ENCODE peak calls at places on chromosomes 6 and 20, in six cellular contexts. Y is WTC11, M is HepG2, G is A549, S is K562, H is H1. W is an unnamed sample.

GRCh38 chr6:13013681-13014550 is 297.3 kb downstream of the PHACTR1 start:
- DNase-seq in Y (peak; percentile 45), M (no peak), G (no peak), S (no peak), H (peak; percentile 72), W (peak; percentile 19)

GRCh38 chr6:158758464-158758863 is 60.7 kb downstream of the EZR start:
- DNase-seq in Y (peak; percentile 65), M (no peak), G (no peak), S (peak; percentile 49), H (peak; percentile 71), W (no peak)

GRCh38 chr20:23358923-23359572 is 2.9 kb upstream of the GZF1 start:
- DNase-seq in Y (no peak), M (peak; percentile 82), G (no peak), S (peak; percentile 53), H (no peak), W (no peak)

GRCh38 chr20:61668064-61668463 is 397.6 kb downstream of the TAF4 start:
- DNase-seq in Y (no peak), M (no peak), G (no peak), S (no peak), H (no peak), W (no peak)

GRCh38 chr6:2524090-2524489 is 226.6 kb downstream of the MYLK4 start:
- DNase-seq in Y (no peak), M (peak; percentile 82), G (no peak), S (peak; percentile 30), H (no peak), W (peak; percentile 7)

GRCh38 chr6:73774311-73774766 is 78.3 kb downstream of the CD109 start:
- DNase-seq in Y (no peak), M (no peak), G (peak; percentile 9), S (no peak), H (no peak), W (peak; percentile 89)

GRCh38 chr20:58751956-58752355 is 59.4 kb downstream of the NPEPL1 start:
- DNase-seq in Y (no peak), M (no peak), G (no peak), S (no peak), H (peak; percentile 39), W (no peak)

GRCh38 chr20:25237610-25238318 is 10.1 kb upstream of the PYGB start:
- DNase-seq in Y (no peak), M (peak; percentile 90), G (peak; percentile 100), S (peak; percentile 81), H (no peak), W (peak; percentile 92)

GRCh38 chr6:87660226-87660886 is 41.7 kb downstream of the AKIRIN2 start:
- DNase-seq in Y (no peak), M (no peak), G (no peak), S (no peak), H (no peak), W (peak; percentile 22)

GRCh38 chr6:75257661-75258060 is 14.1 kb upstream of the COX7A2 start:
- DNase-seq in Y (no peak), M (no peak), G (no peak), S (no peak), H (no peak), W (no peak)

GRCh38 chr6:2063547-2063946 is 181.9 kb downstream of the GMDS start:
- DNase-seq in Y (no peak), M (no peak), G (no peak), S (no peak), H (no peak), W (no peak)

GRCh38 chr20:10536531-10536930 is 101.4 kb downstream of the SLX4IP start:
- DNase-seq in Y (peak; percentile 58), M (peak; percentile 61), G (no peak), S (no peak), H (no peak), W (peak; percentile 41)

GRCh38 chr20:50982372-50982771 is 23.8 kb downstream of the MOCS3 start:
- DNase-seq in Y (no peak), M (peak; percentile 37), G (peak; percentile 48), S (no peak), H (no peak), W (no peak)

GRCh38 chr6:24935753-24936152 is at the start of gene RIPOR2:
- DNase-seq in Y (peak; percentile 62), M (no peak), G (no peak), S (no peak), H (peak; percentile 60), W (no peak)

GRCh38 chr20:23344336-23344735 is 6.3 kb upstream of the NXT1 start:
- DNase-seq in Y (no peak), M (peak; percentile 25), G (no peak), S (no peak), H (no peak), W (no peak)

GRCh38 chr6:108927927-108928326 is 79.7 kb downstream of the ARMC2 start:
- DNase-seq in Y (no peak), M (no peak), G (no peak), S (no peak), H (no peak), W (no peak)

GRCh38 chr6:166253277-166254229 is 54.6 kb downstream of the PRR18 start:
- DNase-seq in Y (peak; percentile 45), M (no peak), G (no peak), S (peak; percentile 25), H (no peak), W (no peak)

GRCh38 chr6:26125015-26125690 is 37.9 kb downstream of the HFE start:
- DNase-seq in Y (no peak), M (no peak), G (no peak), S (peak; percentile 46), H (no peak), W (peak; percentile 42)

GRCh38 chr6:95578106-95578410 is 723 bp downstream of the MANEA start:
- DNase-seq in Y (no peak), M (peak; percentile 15), G (no peak), S (peak; percentile 37), H (no peak), W (no peak)

GRCh38 chr20:45727044-45727443 is 4.9 kb downstream of the SPINT4 start:
- DNase-seq in Y (no peak), M (no peak), G (no peak), S (no peak), H (no peak), W (no peak)

GRCh38 chr20:62487564-62488086 is 11.8 kb upstream of the GATA5 start:
- DNase-seq in Y (no peak), M (peak; percentile 75), G (no peak), S (peak; percentile 89), H (no peak), W (no peak)

GRCh38 chr6:13923527-13924145 is 1.1 kb upstream of the RNF182 start:
- DNase-seq in Y (no peak), M (no peak), G (peak; percentile 15), S (peak; percentile 75), H (no peak), W (peak; percentile 48)

GRCh38 chr20:7959484-7959883 is 19.2 kb upstream of the HAO1 start:
- DNase-seq in Y (no peak), M (no peak), G (no peak), S (no peak), H (no peak), W (no peak)

GRCh38 chr6:142378138-142378875 is 76.5 kb downstream of the ADGRG6 start:
- DNase-seq in Y (no peak), M (peak; percentile 87), G (no peak), S (no peak), H (no peak), W (peak; percentile 96)

GRCh38 chr20:36865076-36865860 is 10.7 kb upstream of the TLDC2 start:
- DNase-seq in Y (no peak), M (no peak), G (no peak), S (no peak), H (no peak), W (no peak)

GRCh38 chr6:10429638-10430427 is 15.0 kb upstream of the TFAP2A start:
- DNase-seq in Y (no peak), M (peak; percentile 50), G (no peak), S (peak; percentile 77), H (peak; percentile 50), W (peak; percentile 65)

GRCh38 chr6:10431423-10432164 is 16.7 kb upstream of the TFAP2A start:
- DNase-seq in Y (no peak), M (no peak), G (no peak), S (no peak), H (no peak), W (no peak)

GRCh38 chr6:10433322-10433721 is 18.4 kb upstream of the TFAP2A start:
- DNase-seq in Y (no peak), M (no peak), G (no peak), S (no peak), H (no peak), W (no peak)

GRCh38 chr6:10437891-10438290 is 23.0 kb upstream of the TFAP2A start:
- DNase-seq in Y (no peak), M (no peak), G (no peak), S (no peak), H (no peak), W (no peak)

DNA sequence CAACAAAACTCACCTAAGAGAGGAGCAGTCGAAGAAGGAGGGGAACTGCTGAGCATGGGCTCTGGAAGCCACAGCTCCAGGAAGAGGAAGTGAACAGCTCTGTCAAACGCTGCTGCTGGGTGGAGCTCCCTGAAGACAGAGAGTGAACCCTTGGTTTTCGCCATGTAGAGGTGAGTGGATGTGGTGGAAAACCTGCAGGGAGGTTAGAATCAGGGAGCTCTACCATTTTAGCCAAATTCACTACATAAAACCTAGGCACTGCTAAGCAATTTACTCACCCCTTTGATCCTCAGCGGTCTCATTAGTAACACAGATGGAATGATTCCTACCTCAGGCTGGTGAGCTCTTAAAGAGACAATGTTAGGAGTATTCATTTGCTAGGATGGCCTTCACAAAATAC is 19.4 kb upstream of the TFAP2A start:
- DNase-seq in Y (no peak), M (no peak), G (no peak), S (no peak), H (no peak), W (no peak)
- TF ChIP-seq JUN in Y (no peak), M (no peak), G (no peak), S (no peak), H (no peak), W (no peak)

GRCh38 chr20:366042-366718 is 14.4 kb upstream of the TRIB3 start:
- DNase-seq in Y (no peak), M (no peak), G (no peak), S (no peak), H (no peak), W (no peak)
- TF ChIP-seq JUN in Y (no peak), M (no peak), G (no peak), S (no peak), H (no peak), W (no peak)

GRCh38 chr6:5302995-5303622 is 41.8 kb downstream of the FARS2 start:
- DNase-seq in Y (peak; percentile 71), M (peak; percentile 73), G (peak; percentile 33), S (peak; percentile 48), H (peak; percentile 68), W (peak; percentile 18)
- TF ChIP-seq JUN in Y (no peak), M (no peak), G (no peak), S (no peak), H (no peak), W (no peak)

GRCh38 chr20:20364747-20365558 is 3.0 kb upstream of the INSM1 start:
- DNase-seq in Y (peak; percentile 34), M (no peak), G (no peak), S (no peak), H (peak; percentile 59), W (no peak)

GRCh38 chr20:20366896-20367680 is 816 bp upstream of the INSM1 start:
- DNase-seq in Y (peak; percentile 54), M (no peak), G (no peak), S (no peak), H (peak; percentile 84), W (no peak)

GRCh38 chr20:20365593-20365992 is 2.3 kb upstream of the INSM1 start:
- DNase-seq in Y (no peak), M (no peak), G (no peak), S (no peak), H (no peak), W (no peak)

GRCh38 chr20:20367681-20368413 is at the start of gene INSM1:
- DNase-seq in Y (peak; percentile 76), M (no peak), G (no peak), S (no peak), H (no peak), W (no peak)

GRCh38 chr20:20366551-20366895 is 1.4 kb upstream of the INSM1 start:
- DNase-seq in Y (no peak), M (no peak), G (no peak), S (no peak), H (no peak), W (no peak)
- TF ChIP-seq JUN in Y (no peak), M (no peak), G (no peak), S (no peak), H (no peak), W (no peak)